ENCODE peak calls at places on chromosomes 6 and 20, in four cellular contexts. R, X, J and O are unnamed samples.

GRCh38 chr6:44052419-44053011 is 74.7 kb downstream of the MRPL14 start:
- DNase-seq in R (no peak), X (no peak), J (peak; percentile 36), O (peak; percentile 72)

GRCh38 chr20:38032585-38033329 is 499 bp downstream of the TTI1 start:
- DNase-seq in X (no peak), J (peak; percentile 71), R (peak; percentile 6), O (peak; percentile 7)

GRCh38 chr6:44001318-44001868 is 125.9 kb downstream of the MRPL14 start:
- DNase-seq in J (peak; percentile 17), R (peak; percentile 66), X (no peak), O (peak; percentile 52)

GRCh38 chr6:110618591-110619267 is 142.3 kb upstream of the SLC22A16 start:
- DNase-seq in J (peak; percentile 2), X (no peak), R (no peak), O (peak; percentile 25)

GRCh38 chr6:33860706-33861474 is 57.1 kb upstream of the MLN start:
- DNase-seq in J (peak; percentile 96), X (no peak), R (no peak), O (no peak)

GRCh38 chr6:81876977-81877376 is 124.5 kb upstream of the TENT5A start:
- DNase-seq in X (no peak), J (no peak), R (no peak), O (no peak)

GRCh38 chr6:3228046-3228671 is 706 bp upstream of the TUBB2B start:
- DNase-seq in R (peak; percentile 86), X (no peak), J (peak; percentile 89), O (no peak)

GRCh38 chr20:44326391-44327159 is 10.3 kb upstream of the R3HDML start:
- DNase-seq in J (peak; percentile 47), X (no peak), R (no peak), O (no peak)

GRCh38 chr6:138572200-138572875 is 73.0 kb upstream of the NHSL1 start:
- DNase-seq in R (no peak), X (no peak), J (no peak), O (no peak)

GRCh38 chr6:26538936-26539615 is 910 bp downstream of the HMGN4 start:
- DNase-seq in R (no peak), J (no peak), X (no peak), O (no peak)

GRCh38 chr6:157280947-157281346 is 42.4 kb downstream of the TMEM242 start:
- DNase-seq in X (no peak), J (no peak), R (no peak), O (no peak)

GRCh38 chr6:37473364-37474095 is 26.2 kb downstream of the CCDC167 start:
- DNase-seq in R (no peak), X (no peak), J (no peak), O (no peak)

GRCh38 chr6:107488875-107489635 is 862 bp upstream of the SOBP start:
- DNase-seq in R (peak; percentile 30), X (no peak), J (no peak), O (peak; percentile 65)

GRCh38 chr6:144657691-144658090 is 372.6 kb downstream of the UTRN start:
- DNase-seq in R (no peak), J (no peak), X (no peak), O (no peak)

GRCh38 chr20:34938466-34939163 is 17.0 kb downstream of the GSS start:
- DNase-seq in J (peak; percentile 93), X (no peak), R (no peak), O (peak; percentile 96)

GRCh38 chr20:14951105-14951504 is 613.7 kb upstream of the FLRT3 start:
- DNase-seq in J (no peak), R (peak; percentile 10), X (no peak), O (no peak)

GRCh38 chr6:8468731-8469130 is 33.4 kb upstream of the SLC35B3 start:
- DNase-seq in J (no peak), X (no peak), R (no peak), O (no peak)

GRCh38 chr6:2875840-2876207 is 27.3 kb downstream of the SERPINB9 start:
- DNase-seq in X (peak; percentile 84), R (no peak), J (peak; percentile 29), O (no peak)

GRCh38 chr20:32028647-32029372 is 18.6 kb downstream of the CCM2L start:
- DNase-seq in R (no peak), X (no peak), J (no peak), O (no peak)

GRCh38 chr6:111606620-111607115 is 990 bp upstream of the TRAF3IP2 start:
- DNase-seq in R (peak; percentile 17), J (no peak), X (no peak), O (peak; percentile 56)

GRCh38 chr20:54043044-54043967 is 27.1 kb downstream of the BCAS1 start:
- DNase-seq in R (no peak), X (no peak), J (no peak), O (no peak)

GRCh38 chr6:15907914-15908518 is 220.9 kb upstream of the MYLIP start:
- DNase-seq in R (no peak), X (no peak), J (no peak), O (no peak)

GRCh38 chr6:27825025-27825823 is 87.0 kb downstream of the OR2B2 start:
- DNase-seq in X (no peak), R (peak; percentile 68), J (no peak), O (no peak)

GRCh38 chr20:17825251-17825691 is 125.5 kb downstream of the BANF2 start:
- DNase-seq in X (no peak), R (no peak), J (no peak), O (no peak)

GRCh38 chr6:38760097-38760496 is 45.0 kb downstream of the DNAH8 start:
- DNase-seq in J (no peak), X (no peak), R (no peak), O (no peak)

GRCh38 chr20:39898467-39898852 is 790.6 kb downstream of the MAFB start:
- DNase-seq in X (no peak), J (no peak), R (no peak), O (no peak)